ENCODE peak calls at places on chromosomes 3 and 15, in five cellular contexts. One of them, this sample, is unnamed.
A peak's percentile ranks its signal among the peaks of the same experiment; 100 is the strongest.

GRCh38 chr15:40182358-40183029 is 21.6 kb downstream of the BUB1B start:
- DNase-seq in T follicular helper cell: no peak
- DNase-seq in nephron progenitor cell: no peak
- DNase-seq in ELF-1: no peak
- DNase-seq in iPS DF 6.9: no peak
- DNase-seq in this sample: no peak

GRCh38 chr3:164393171-164393570 is 685.1 kb downstream of the SI start:
- DNase-seq in ELF-1: no peak
- DNase-seq in T follicular helper cell: no peak
- DNase-seq in iPS DF 6.9: no peak
- DNase-seq in nephron progenitor cell: no peak
- DNase-seq in this sample: no peak

GRCh38 chr3:45055032-45055410 is 28.9 kb downstream of the CLEC3B start:
- DNase-seq in T follicular helper cell: no peak
- DNase-seq in iPS DF 6.9: no peak
- DNase-seq in ELF-1: no peak
- DNase-seq in nephron progenitor cell: no peak
- DNase-seq in this sample: no peak

GRCh38 chr3:181940703-181941102 is 229.0 kb downstream of the SOX2 start:
- DNase-seq in nephron progenitor cell: no peak
- DNase-seq in ELF-1: no peak
- DNase-seq in T follicular helper cell: no peak
- DNase-seq in iPS DF 6.9: no peak
- DNase-seq in this sample: no peak

GRCh38 chr3:54936561-54936960 is 8.7 kb upstream of the LRTM1 start:
- DNase-seq in iPS DF 6.9: no peak
- DNase-seq in nephron progenitor cell: no peak
- DNase-seq in T follicular helper cell: no peak
- DNase-seq in ELF-1: no peak
- DNase-seq in this sample: no peak

GRCh38 chr3:196274585-196274984 is 12.9 kb downstream of the PCYT1A start:
- DNase-seq in T follicular helper cell: peak; percentile 41
- DNase-seq in nephron progenitor cell: no peak
- DNase-seq in iPS DF 6.9: no peak
- DNase-seq in ELF-1: no peak
- DNase-seq in this sample: no peak

GRCh38 chr3:136862611-136862951 is 573 bp downstream of the NCK1 start:
- DNase-seq in ELF-1: no peak
- DNase-seq in iPS DF 6.9: no peak
- DNase-seq in nephron progenitor cell: no peak
- DNase-seq in T follicular helper cell: peak; percentile 28
- DNase-seq in this sample: peak; percentile 59

GRCh38 chr3:125386811-125387210 is 11.7 kb upstream of the ZNF148 start:
- DNase-seq in T follicular helper cell: no peak
- DNase-seq in ELF-1: no peak
- DNase-seq in nephron progenitor cell: no peak
- DNase-seq in iPS DF 6.9: no peak
- DNase-seq in this sample: no peak

GRCh38 chr15:57401546-57401945 is 25.2 kb downstream of the CGNL1 start:
- DNase-seq in iPS DF 6.9: no peak
- DNase-seq in ELF-1: no peak
- DNase-seq in nephron progenitor cell: no peak
- DNase-seq in T follicular helper cell: no peak
- DNase-seq in this sample: no peak

This sample was measured in SK-MEL-5.